ENCODE peak calls at places on chromosomes 13 and 19, in seven cellular contexts. One of them, this sample, is unnamed. For H3K4me1, the result is how much of the 10 kb centered on the place peaks cover.

GRCh38 chr19:52492991-52493470 is 34.4 kb upstream of the ZNF808 start:
- DNase-seq in IMR-90: no peak
- DNase-seq in neuronal stem cell: peak
- DNase-seq in mesenchymal stem cell: no peak
- DNase-seq in H1: peak
- DNase-seq in trophoblast cell: peak
- DNase-seq in H9: peak
- DNase-seq in this sample: peak

GRCh38 chr19:58582985-58583384 is 9.8 kb upstream of the MZF1 start:
- DNase-seq in IMR-90: no peak
- DNase-seq in neuronal stem cell: no peak
- DNase-seq in mesenchymal stem cell: no peak
- DNase-seq in H1: no peak
- DNase-seq in trophoblast cell: no peak
- DNase-seq in H9: peak
- DNase-seq in this sample: no peak

GRCh38 chr13:97548138-97548537 is 114.2 kb downstream of the RAP2A start:
- DNase-seq in IMR-90: no peak
- DNase-seq in neuronal stem cell: no peak
- DNase-seq in mesenchymal stem cell: no peak
- DNase-seq in H1: no peak
- DNase-seq in trophoblast cell: no peak
- DNase-seq in H9: no peak
- DNase-seq in this sample: no peak

GRCh38 chr19:33157906-33158305 is 26.0 kb downstream of the WDR88 start:
- DNase-seq in IMR-90: no peak
- DNase-seq in neuronal stem cell: no peak
- DNase-seq in mesenchymal stem cell: no peak
- DNase-seq in H1: no peak
- DNase-seq in trophoblast cell: no peak
- DNase-seq in H9: no peak
- DNase-seq in this sample: no peak

GRCh38 chr13:66313408-66313807 is 916.7 kb downstream of the PCDH9 start:
- DNase-seq in IMR-90: no peak
- DNase-seq in neuronal stem cell: no peak
- DNase-seq in mesenchymal stem cell: no peak
- DNase-seq in H1: no peak
- DNase-seq in trophoblast cell: no peak
- DNase-seq in H9: no peak
- DNase-seq in this sample: no peak

GRCh38 chr13:34561033-34561432 is 381.0 kb upstream of the NBEA start:
- DNase-seq in IMR-90: no peak
- DNase-seq in neuronal stem cell: no peak
- DNase-seq in mesenchymal stem cell: no peak
- DNase-seq in H1: no peak
- DNase-seq in trophoblast cell: no peak
- DNase-seq in H9: no peak
- DNase-seq in this sample: no peak

GRCh38 chr13:74767031-74767430 is 632.8 kb upstream of the KLF12 start:
- DNase-seq in IMR-90: peak
- DNase-seq in neuronal stem cell: no peak
- DNase-seq in mesenchymal stem cell: peak
- DNase-seq in H1: no peak
- DNase-seq in trophoblast cell: peak
- DNase-seq in H9: no peak
- DNase-seq in this sample: no peak

GRCh38 chr19:54439174-54439851 is 9.7 kb upstream of the LENG8 start:
- DNase-seq in IMR-90: no peak
- DNase-seq in neuronal stem cell: no peak
- DNase-seq in mesenchymal stem cell: peak
- DNase-seq in H1: peak
- DNase-seq in trophoblast cell: peak
- DNase-seq in H9: peak
- DNase-seq in this sample: peak

GRCh38 chr19:4327252-4327876 is 11.3 kb downstream of the STAP2 start:
- DNase-seq in IMR-90: peak
- DNase-seq in neuronal stem cell: peak
- DNase-seq in mesenchymal stem cell: peak
- DNase-seq in H1: peak
- DNase-seq in trophoblast cell: peak
- DNase-seq in H9: peak
- DNase-seq in this sample: peak

GRCh38 chr13:31742102-31742695 is 2.9 kb downstream of the RXFP2 start:
- DNase-seq in IMR-90: peak
- DNase-seq in neuronal stem cell: peak
- DNase-seq in mesenchymal stem cell: peak
- DNase-seq in H1: peak
- DNase-seq in trophoblast cell: peak
- DNase-seq in H9: peak
- DNase-seq in this sample: peak

GRCh38 chr19:31290926-31291590 is 58.2 kb downstream of the TSHZ3 start:
- DNase-seq in IMR-90: peak
- DNase-seq in neuronal stem cell: no peak
- DNase-seq in mesenchymal stem cell: no peak
- DNase-seq in H1: no peak
- DNase-seq in trophoblast cell: no peak
- DNase-seq in H9: no peak
- DNase-seq in this sample: no peak

GRCh38 chr19:39845621-39846175 is 481 bp downstream of the FBL start:
- DNase-seq in IMR-90: no peak
- DNase-seq in neuronal stem cell: no peak
- DNase-seq in mesenchymal stem cell: peak
- DNase-seq in H1: no peak
- DNase-seq in trophoblast cell: no peak
- DNase-seq in H9: no peak
- DNase-seq in this sample: peak

GRCh38 chr13:97001641-97002040 is 7.4 kb upstream of the OXGR1 start:
- DNase-seq in IMR-90: no peak
- DNase-seq in neuronal stem cell: no peak
- DNase-seq in mesenchymal stem cell: no peak
- DNase-seq in H1: no peak
- DNase-seq in trophoblast cell: no peak
- DNase-seq in H9: no peak
- DNase-seq in this sample: no peak

GRCh38 chr13:104382941-104383340 is 1316.7 kb upstream of the SLC10A2 start:
- DNase-seq in IMR-90: peak
- DNase-seq in neuronal stem cell: no peak
- DNase-seq in mesenchymal stem cell: peak
- DNase-seq in H1: no peak
- DNase-seq in trophoblast cell: no peak
- DNase-seq in H9: no peak
- DNase-seq in this sample: no peak

GRCh38 chr13:33263484-33263883 is 22.1 kb downstream of the STARD13 start:
- DNase-seq in IMR-90: no peak
- DNase-seq in neuronal stem cell: no peak
- DNase-seq in mesenchymal stem cell: no peak
- DNase-seq in H1: no peak
- DNase-seq in trophoblast cell: peak
- DNase-seq in H9: no peak
- DNase-seq in this sample: no peak

GRCh38 chr13:36918246-36919060 is 1.6 kb downstream of the SMAD9 start:
- DNase-seq in IMR-90: peak
- DNase-seq in neuronal stem cell: no peak
- DNase-seq in mesenchymal stem cell: peak
- DNase-seq in H1: no peak
- DNase-seq in trophoblast cell: no peak
- DNase-seq in H9: no peak
- DNase-seq in this sample: peak

GRCh38 chr19:2391118-2391725 is 31.2 kb downstream of the TMPRSS9 start:
- DNase-seq in IMR-90: peak
- DNase-seq in neuronal stem cell: peak
- DNase-seq in mesenchymal stem cell: peak
- DNase-seq in H1: no peak
- DNase-seq in trophoblast cell: peak
- DNase-seq in H9: no peak
- DNase-seq in this sample: peak

GRCh38 chr13:75437582-75438318 is 44.2 kb downstream of the TBC1D4 start:
- DNase-seq in IMR-90: peak
- DNase-seq in neuronal stem cell: no peak
- DNase-seq in mesenchymal stem cell: peak
- DNase-seq in H1: no peak
- DNase-seq in trophoblast cell: no peak
- DNase-seq in H9: no peak
- DNase-seq in this sample: no peak

GRCh38 chr19:1045247-1045603 is 5.3 kb downstream of the ABCA7 start:
- DNase-seq in IMR-90: no peak
- DNase-seq in neuronal stem cell: no peak
- DNase-seq in mesenchymal stem cell: peak
- DNase-seq in H1: peak
- DNase-seq in trophoblast cell: peak
- DNase-seq in H9: peak
- DNase-seq in this sample: peak

GRCh38 chr19:53037101-53038097 is 7.1 kb upstream of the ERVV-2 start:
- DNase-seq in IMR-90: peak
- DNase-seq in neuronal stem cell: no peak
- DNase-seq in mesenchymal stem cell: no peak
- DNase-seq in H1: peak
- DNase-seq in trophoblast cell: peak
- DNase-seq in H9: peak
- DNase-seq in this sample: no peak

GRCh38 chr19:14413765-14414171 is 5.4 kb downstream of the DDX39A start:
- DNase-seq in IMR-90: peak
- DNase-seq in neuronal stem cell: no peak
- DNase-seq in mesenchymal stem cell: no peak
- DNase-seq in H1: no peak
- DNase-seq in trophoblast cell: no peak
- DNase-seq in H9: no peak
- DNase-seq in this sample: no peak
- H2BK5ac ChIP-seq in IMR-90: no peak
- H2BK5ac ChIP-seq in neuronal stem cell: no peak
- H2BK5ac ChIP-seq in mesenchymal stem cell: no peak
- H2BK5ac ChIP-seq in H1: no peak
- H2BK5ac ChIP-seq in trophoblast cell: no peak
- H2BK5ac ChIP-seq in H9: no peak
- H2BK5ac ChIP-seq in this sample: no peak

DNA sequence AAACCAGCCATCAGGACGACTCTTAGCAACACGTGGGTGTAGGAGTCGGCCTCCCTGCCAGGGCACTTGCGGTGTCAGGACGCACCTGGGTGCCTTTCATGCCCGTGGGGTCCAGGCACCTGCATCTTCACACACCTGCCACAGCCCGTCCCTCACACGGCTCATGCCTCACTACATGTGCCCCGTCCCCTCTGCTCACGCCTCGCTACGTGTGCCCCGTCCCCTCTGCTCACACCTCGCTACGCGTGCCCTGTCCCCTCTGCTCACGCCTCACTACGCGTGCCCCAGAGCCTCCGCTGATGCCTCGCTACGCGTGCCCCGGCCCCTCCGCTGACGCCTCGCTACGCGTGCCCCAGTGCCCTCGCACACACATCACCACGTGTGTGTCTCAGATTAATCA is 58.0 kb upstream of the F7 start:
- DNase-seq in IMR-90: no peak
- DNase-seq in neuronal stem cell: no peak
- DNase-seq in mesenchymal stem cell: no peak
- DNase-seq in H1: no peak
- DNase-seq in trophoblast cell: no peak
- DNase-seq in H9: no peak
- DNase-seq in this sample: no peak
- H3K9ac ChIP-seq in IMR-90: no peak
- H3K9ac ChIP-seq in neuronal stem cell: peak
- H3K9ac ChIP-seq in mesenchymal stem cell: no peak
- H3K9ac ChIP-seq in H1: no peak
- H3K9ac ChIP-seq in trophoblast cell: no peak
- H3K9ac ChIP-seq in H9: no peak
- H3K9ac ChIP-seq in this sample: no peak

DNA sequence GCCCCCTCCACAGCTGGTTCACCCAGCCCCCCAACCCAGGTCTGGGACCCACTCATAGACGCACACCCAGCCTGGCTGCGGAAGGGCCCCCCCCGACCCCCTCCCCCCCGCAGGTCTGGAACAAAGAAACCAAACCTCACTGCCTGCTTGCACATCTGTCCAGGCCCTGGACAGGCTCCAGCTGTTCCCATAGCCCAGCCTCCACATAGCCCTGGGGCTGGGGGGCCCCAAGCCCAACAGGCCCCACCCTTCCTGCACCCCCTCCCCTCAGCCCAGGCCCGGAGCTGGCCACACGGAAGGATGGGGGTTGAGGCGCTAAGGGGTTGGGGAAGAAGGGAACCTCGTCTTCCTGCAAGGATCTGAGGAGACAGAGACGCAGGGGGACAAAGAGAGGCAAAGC is 2.7 kb downstream of the KANK2 start:
- DNase-seq in IMR-90: peak
- DNase-seq in neuronal stem cell: no peak
- DNase-seq in mesenchymal stem cell: peak
- DNase-seq in H1: no peak
- DNase-seq in trophoblast cell: no peak
- DNase-seq in H9: no peak
- DNase-seq in this sample: no peak
- H3K4me1 ChIP-seq in IMR-90: under half
- H3K4me1 ChIP-seq in neuronal stem cell: under half
- H3K4me1 ChIP-seq in mesenchymal stem cell: under half
- H3K4me1 ChIP-seq in H1: under half
- H3K4me1 ChIP-seq in trophoblast cell: under half
- H3K4me1 ChIP-seq in H9: under half
- H3K4me1 ChIP-seq in this sample: under half

GRCh38 chr13:23711355-23711754 is 141.1 kb downstream of the TNFRSF19 start:
- DNase-seq in IMR-90: no peak
- DNase-seq in neuronal stem cell: no peak
- DNase-seq in mesenchymal stem cell: no peak
- DNase-seq in H1: no peak
- DNase-seq in trophoblast cell: no peak
- DNase-seq in H9: no peak
- DNase-seq in this sample: no peak

GRCh38 chr13:23709521-23709920 is 139.3 kb downstream of the TNFRSF19 start:
- DNase-seq in IMR-90: peak
- DNase-seq in neuronal stem cell: no peak
- DNase-seq in mesenchymal stem cell: no peak
- DNase-seq in H1: no peak
- DNase-seq in trophoblast cell: no peak
- DNase-seq in H9: no peak
- DNase-seq in this sample: peak

GRCh38 chr13:23714672-23715071 is 144.5 kb downstream of the TNFRSF19 start:
- DNase-seq in IMR-90: no peak
- DNase-seq in neuronal stem cell: no peak
- DNase-seq in mesenchymal stem cell: no peak
- DNase-seq in H1: no peak
- DNase-seq in trophoblast cell: no peak
- DNase-seq in H9: no peak
- DNase-seq in this sample: no peak

GRCh38 chr13:23707674-23708073 is 137.5 kb downstream of the TNFRSF19 start:
- DNase-seq in IMR-90: peak
- DNase-seq in neuronal stem cell: no peak
- DNase-seq in mesenchymal stem cell: no peak
- DNase-seq in H1: no peak
- DNase-seq in trophoblast cell: no peak
- DNase-seq in H9: no peak
- DNase-seq in this sample: peak

DNA sequence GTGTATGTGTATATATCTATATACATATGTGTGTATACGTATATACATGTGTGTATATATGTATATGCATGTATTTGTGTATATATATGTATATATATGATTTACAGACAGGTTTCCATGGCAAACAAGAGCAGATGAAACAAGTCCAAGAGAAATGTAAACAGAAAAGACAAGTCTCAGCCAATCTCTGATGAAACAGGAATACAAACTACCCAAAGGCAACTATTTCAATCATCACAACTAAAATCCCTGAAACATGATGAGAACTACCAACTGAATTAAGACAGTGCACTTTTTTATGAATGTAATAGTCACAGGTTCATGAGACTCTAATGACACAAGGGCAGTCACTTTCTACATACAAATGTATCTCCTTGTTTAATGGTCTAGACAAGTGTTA is 140.2 kb downstream of the TNFRSF19 start:
- DNase-seq in IMR-90: peak
- DNase-seq in neuronal stem cell: no peak
- DNase-seq in mesenchymal stem cell: no peak
- DNase-seq in H1: no peak
- DNase-seq in trophoblast cell: no peak
- DNase-seq in H9: no peak
- DNase-seq in this sample: no peak
- H2BK5ac ChIP-seq in IMR-90: peak
- H2BK5ac ChIP-seq in neuronal stem cell: no peak
- H2BK5ac ChIP-seq in mesenchymal stem cell: no peak
- H2BK5ac ChIP-seq in H1: no peak
- H2BK5ac ChIP-seq in trophoblast cell: no peak
- H2BK5ac ChIP-seq in H9: no peak
- H2BK5ac ChIP-seq in this sample: no peak